ENCODE peak calls at places on chromosomes 16 and 17, in four cellular contexts. D, A, G and V are unnamed samples.

GRCh38 chr16:53282975-53283946 is 151.0 kb upstream of the RBL2 start:
- DNase-seq in A (no peak), D (peak), G (no peak), V (peak)

GRCh38 chr16:50154369-50154947 is 1.4 kb downstream of the TENT4B start:
- DNase-seq in A (no peak), D (no peak), G (no peak), V (peak)

GRCh38 chr16:58138852-58139251 is 9.7 kb upstream of the CFAP20 start:
- DNase-seq in A (no peak), D (no peak), G (no peak), V (no peak)

GRCh38 chr17:47820023-47820789 is 1.4 kb downstream of the OSBPL7 start:
- DNase-seq in A (peak), D (no peak), G (no peak), V (no peak)

GRCh38 chr17:67148352-67148751 is 96.6 kb downstream of the HELZ start:
- DNase-seq in D (no peak), G (no peak), A (no peak), V (no peak)

GRCh38 chr16:85172465-85173071 is 60.3 kb upstream of the CIBAR2 start:
- DNase-seq in G (no peak), D (peak), A (peak), V (no peak)

GRCh38 chr16:75138233-75138632 is 10.1 kb upstream of the ZFP1 start:
- DNase-seq in D (no peak), A (no peak), G (no peak), V (no peak)

GRCh38 chr17:560379-560935 is 154.2 kb downstream of the VPS53 start:
- DNase-seq in D (no peak), G (no peak), A (no peak), V (peak)

GRCh38 chr17:74768069-74768762 is 7.9 kb downstream of the NAT9 start:
- DNase-seq in G (peak), D (no peak), A (no peak), V (no peak)

GRCh38 chr16:83578146-83578545 is 229.6 kb upstream of the HSBP1 start:
- DNase-seq in G (no peak), D (no peak), A (no peak), V (no peak)

GRCh38 chr17:29825604-29826003 is 104.4 kb downstream of the SSH2 start:
- DNase-seq in G (no peak), A (peak), D (no peak), V (no peak)

GRCh38 chr17:63916566-63917185 is 2.0 kb downstream of the GH1 start:
- DNase-seq in D (no peak), A (no peak), G (no peak), V (no peak)

GRCh38 chr17:68461589-68461988 is 4.3 kb upstream of the WIPI1 start:
- DNase-seq in A (no peak), D (no peak), G (no peak), V (no peak)

GRCh38 chr17:58786586-58787295 is 31.1 kb downstream of the PPM1E start:
- DNase-seq in G (no peak), D (no peak), A (no peak), V (peak)

GRCh38 chr17:61793565-61793964 is 69.8 kb downstream of the BRIP1 start:
- DNase-seq in G (no peak), D (no peak), A (no peak), V (no peak)

GRCh38 chr16:5001571-5001970 is 32.2 kb downstream of the NAGPA start:
- DNase-seq in A (no peak), G (no peak), D (no peak), V (no peak)

GRCh38 chr17:42673885-42674754 is 2.7 kb downstream of the PLEKHH3 start:
- DNase-seq in A (peak), D (peak), G (peak), V (peak)

GRCh38 chr16:80687606-80688005 is 116.8 kb downstream of the CDYL2 start:
- DNase-seq in D (no peak), A (no peak), G (no peak), V (no peak)

GRCh38 chr16:14150796-14151195 is 79.7 kb downstream of the MRTFB start:
- DNase-seq in D (no peak), G (no peak), A (no peak), V (no peak)

GRCh38 chr16:87333101-87333500 is 15.9 kb upstream of the C16orf95 start:
- DNase-seq in G (no peak), D (no peak), A (no peak), V (no peak)

GRCh38 chr16:69935278-69935711 is 15.8 kb upstream of the CLEC18A start:
- DNase-seq in A (no peak), G (no peak), D (no peak), V (no peak)

GRCh38 chr17:55420067-55420775 is 1.4 kb downstream of the MMD start:
- DNase-seq in A (peak), D (no peak), G (no peak), V (no peak)

GRCh38 chr17:7579001-7579838 is at the start of gene CD68:
- DNase-seq in D (no peak), G (peak), A (peak), V (peak)

GRCh38 chr16:68416057-68417046 is 32.0 kb downstream of the SMPD3 start:
- DNase-seq in G (no peak), D (no peak), A (peak), V (no peak)

GRCh38 chr16:85162478-85163277 is 50.4 kb upstream of the CIBAR2 start:
- DNase-seq in G (peak), D (no peak), A (peak), V (no peak)

DNA sequence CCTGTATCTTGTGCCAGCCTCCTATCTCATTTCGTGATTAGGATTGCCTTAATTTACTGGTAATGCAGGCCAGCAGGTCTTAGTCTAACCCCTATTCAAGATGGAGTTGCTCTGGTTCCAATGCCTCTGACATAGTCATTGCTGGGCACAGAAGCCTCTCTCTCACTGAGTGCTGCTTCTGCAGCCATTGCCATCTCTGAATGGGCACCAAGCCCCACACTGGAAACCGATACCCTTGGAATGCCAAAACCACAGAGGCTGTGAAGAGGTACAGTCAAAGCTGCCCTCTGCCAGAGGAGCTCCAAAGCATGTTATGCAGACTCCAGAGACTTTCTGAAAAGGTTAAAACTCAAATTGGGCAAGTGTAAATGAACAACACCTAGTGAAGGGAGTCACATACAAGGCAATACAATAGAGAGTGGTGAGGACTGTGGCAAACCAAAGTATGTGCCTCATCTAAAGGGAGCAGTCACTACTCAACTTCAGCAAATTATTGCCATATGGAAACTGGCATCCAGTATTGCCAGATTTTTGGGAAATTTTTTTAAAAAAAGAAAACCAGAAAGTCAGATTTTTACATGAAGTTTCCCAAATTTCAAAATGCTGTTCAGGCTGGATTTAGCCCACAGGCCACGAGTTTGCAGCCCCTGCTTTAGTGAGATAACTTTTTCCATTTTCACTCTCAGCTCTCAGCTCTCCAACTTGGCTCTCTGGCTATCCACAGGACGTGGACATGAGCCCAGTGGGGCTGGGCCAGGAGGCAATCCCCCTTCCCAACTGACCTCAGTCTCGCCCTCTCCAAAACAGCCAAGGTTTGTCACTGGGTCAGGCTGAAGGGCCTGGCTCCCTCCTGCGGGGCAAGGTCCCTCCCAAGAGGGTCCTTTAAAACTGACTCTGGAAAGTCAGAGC is 2.1 kb upstream of the MMP2 start:
- DNase-seq in A (no peak), D (no peak), G (peak), V (no peak)
- H3K27ac ChIP-seq in A (no peak), D (no peak), G (peak), V (no peak)

GRCh38 chr16:10871157-10871991 is 5.6 kb upstream of the CIITA start:
- DNase-seq in G (no peak), D (no peak), A (peak), V (peak)
- H3K27ac ChIP-seq in G (peak), D (no peak), A (peak), V (no peak)

DNA sequence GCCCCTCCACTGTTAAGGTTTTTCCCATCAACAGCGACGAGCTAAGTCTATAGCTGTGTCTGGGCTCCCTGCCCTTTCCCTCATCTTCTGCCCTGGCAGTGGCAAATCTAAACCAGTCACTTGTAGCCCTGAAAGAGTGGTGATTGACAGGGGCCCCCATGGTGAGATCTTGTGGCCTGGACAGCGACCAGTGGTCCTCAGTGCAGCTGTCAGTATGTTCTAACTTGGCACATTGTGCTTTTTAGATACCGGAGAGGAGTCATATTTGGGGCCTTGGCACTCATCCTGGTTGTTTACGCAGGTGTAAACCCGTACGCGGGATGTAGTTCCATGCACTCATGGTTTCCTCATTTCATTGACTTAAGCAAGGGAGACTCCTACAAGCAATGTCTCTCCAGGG is 57.5 kb upstream of the ARHGAP44 start:
- DNase-seq in G (peak), D (no peak), A (no peak), V (no peak)
- H3K27ac ChIP-seq in G (peak), D (no peak), A (peak), V (no peak)

DNA sequence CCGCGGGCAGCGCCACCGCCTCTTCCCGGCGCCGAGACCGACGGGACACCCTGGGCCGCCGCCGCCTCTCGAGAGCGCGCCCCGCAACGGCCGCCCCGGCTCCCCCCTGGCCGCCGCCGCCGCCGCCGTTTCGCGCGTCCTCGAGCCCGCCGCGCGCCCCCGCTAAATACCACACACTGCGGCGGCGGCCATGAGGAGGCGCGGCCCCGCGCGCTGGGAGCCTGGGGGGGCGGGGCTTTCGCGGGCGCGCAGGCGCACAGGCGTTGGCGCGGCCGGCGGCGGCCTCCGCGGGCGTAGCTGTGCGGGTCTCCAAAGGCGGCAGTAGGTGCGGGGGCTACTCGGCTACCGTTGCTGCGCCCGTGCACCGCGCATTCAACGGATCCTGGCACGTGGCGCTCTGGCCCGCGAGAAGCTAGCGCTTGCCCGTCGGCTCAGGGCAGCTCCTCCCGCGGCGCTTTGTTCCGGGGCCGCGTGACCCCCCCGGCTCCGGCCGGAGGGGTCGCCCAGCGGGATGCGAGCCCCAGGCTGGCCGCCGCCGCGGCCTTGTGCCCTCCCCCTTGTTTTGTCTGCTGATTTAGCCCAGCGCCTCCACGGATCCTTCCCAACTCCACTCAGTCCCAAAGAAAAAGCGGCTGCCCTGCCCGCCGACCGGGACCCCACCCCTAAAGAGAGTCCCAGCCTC is at the start of gene SIAH1:
- DNase-seq in G (peak), A (peak), D (peak), V (peak)
- H3K27ac ChIP-seq in G (peak), A (peak), D (peak), V (peak)